ENCODE peak calls at places on chromosomes 6 and 20, in nine cellular contexts. A is body of pancreas, E is adrenal gland, C is PC-9, G is HepG2, Y is lower lobe of right lung, P is BE2C, F is ovary, O is GM23338. L is an unnamed sample.

GRCh38 chr6:166498661-166499349 is 87.7 kb downstream of the RAMACL start:
- DNase-seq in A (no peak), E (no peak), C (no peak), G (no peak), Y (no peak), P (no peak), F (no peak), O (no peak), L (no peak)

GRCh38 chr20:57346477-57346876 is 4.6 kb upstream of the RAE1 start:
- DNase-seq in A (peak; percentile 79), E (peak; percentile 74), C (peak; percentile 73), G (peak; percentile 69), Y (peak; percentile 76), P (peak; percentile 79), F (peak; percentile 61), O (peak; percentile 88), L (no peak)

GRCh38 chr6:4714961-4715501 is 61.2 kb upstream of the CDYL start:
- DNase-seq in A (no peak), E (no peak), C (no peak), G (no peak), Y (no peak), P (no peak), F (no peak), O (no peak), L (no peak)

GRCh38 chr6:348860-349396 is 42.6 kb upstream of the IRF4 start:
- DNase-seq in A (no peak), E (no peak), C (no peak), G (no peak), Y (peak; percentile 48), P (no peak), F (no peak), O (no peak), L (no peak)

GRCh38 chr6:63475707-63476106 is 96.6 kb upstream of the LOC128125822 start:
- DNase-seq in A (no peak), E (no peak), C (no peak), G (peak; percentile 16), Y (no peak), P (no peak), F (no peak), O (peak; percentile 17), L (no peak)

GRCh38 chr20:57266251-57267157 is at the start of gene BMP7:
- DNase-seq in A (no peak), E (no peak), C (no peak), G (no peak), Y (no peak), P (peak; percentile 34), F (no peak), O (peak; percentile 82), L (no peak)

GRCh38 chr6:13987400-13987865 is 62.7 kb downstream of the RNF182 start:
- DNase-seq in A (no peak), E (no peak), C (no peak), G (no peak), Y (no peak), P (no peak), F (no peak), O (no peak), L (no peak)

GRCh38 chr20:4471221-4471620 is 250.5 kb upstream of the PRND start:
- DNase-seq in A (no peak), E (no peak), C (no peak), G (no peak), Y (no peak), P (no peak), F (no peak), O (no peak), L (no peak)

GRCh38 chr6:1394591-1395463 is 5.5 kb downstream of the FOXF2 start:
- DNase-seq in A (no peak), E (no peak), C (no peak), G (no peak), Y (no peak), P (no peak), F (no peak), O (peak; percentile 41), L (no peak)

GRCh38 chr6:42123379-42124103 is 18.9 kb downstream of the C6orf132 start:
- DNase-seq in A (no peak), E (no peak), C (no peak), G (no peak), Y (no peak), P (no peak), F (no peak), O (no peak), L (no peak)

GRCh38 chr20:62280303-62280702 is 22.5 kb upstream of the ADRM1 start:
- DNase-seq in A (no peak), E (no peak), C (no peak), G (no peak), Y (no peak), P (no peak), F (no peak), O (no peak), L (no peak)

GRCh38 chr6:129980821-129981220 is 37.6 kb upstream of the L3MBTL3 start:
- DNase-seq in A (no peak), E (no peak), C (no peak), G (no peak), Y (no peak), P (no peak), F (no peak), O (no peak), L (no peak)

GRCh38 chr20:61520761-61521460 is 268.9 kb downstream of the CDH4 start:
- DNase-seq in A (no peak), E (no peak), C (no peak), G (no peak), Y (no peak), P (no peak), F (no peak), O (no peak), L (no peak)

GRCh38 chr6:40948598-40948997 is 90.4 kb downstream of the UNC5CL start:
- DNase-seq in A (no peak), E (no peak), C (no peak), G (no peak), Y (no peak), P (no peak), F (no peak), O (peak; percentile 21), L (no peak)

GRCh38 chr6:120871416-120872261 is 462.6 kb downstream of the TBC1D32 start:
- DNase-seq in A (no peak), E (no peak), C (no peak), G (no peak), Y (no peak), P (peak; percentile 53), F (no peak), O (peak; percentile 26), L (peak; percentile 54)

GRCh38 chr6:7401103-7401502 is 11.5 kb downstream of the RIOK1 start:
- DNase-seq in A (no peak), E (no peak), C (no peak), G (no peak), Y (no peak), P (no peak), F (no peak), O (no peak), L (no peak)

GRCh38 chr20:56400001-56400640 is 7.7 kb downstream of the CSTF1 start:
- DNase-seq in A (peak; percentile 47), E (peak; percentile 46), C (no peak), G (peak; percentile 76), Y (no peak), P (peak; percentile 63), F (no peak), O (peak; percentile 79), L (no peak)

GRCh38 chr6:38212579-38212978 is 393.1 kb downstream of the ZFAND3 start:
- DNase-seq in A (no peak), E (no peak), C (peak; percentile 38), G (no peak), Y (no peak), P (peak; percentile 41), F (peak; percentile 21), O (peak; percentile 45), L (no peak)

GRCh38 chr6:5135783-5136376 is 50.7 kb downstream of the PPP1R3G start:
- DNase-seq in A (no peak), E (no peak), C (no peak), G (peak; percentile 48), Y (no peak), P (peak; percentile 45), F (no peak), O (peak; percentile 86), L (no peak)

GRCh38 chr6:163352011-163352685 is 62.4 kb upstream of the QKI start:
- DNase-seq in A (no peak), E (no peak), C (peak; percentile 87), G (no peak), Y (no peak), P (no peak), F (no peak), O (no peak), L (no peak)

GRCh38 chr6:21305827-21306469 is 287.6 kb upstream of the SOX4 start:
- DNase-seq in A (no peak), E (no peak), C (peak; percentile 50), G (peak; percentile 70), Y (no peak), P (no peak), F (no peak), O (no peak), L (no peak)
- TF ChIP-seq CTCF in A (no peak), E (no peak), C (no peak), G (peak; percentile 43), Y (peak; percentile 10), P (peak; percentile 37), F (no peak), O (peak; percentile 9), L (no peak)

GRCh38 chr20:45545754-45546453 is 1.3 kb downstream of the EPPIN start:
- DNase-seq in A (no peak), E (no peak), C (no peak), G (peak; percentile 48), Y (no peak), P (no peak), F (no peak), O (peak; percentile 82), L (no peak)
- H3K27me3 ChIP-seq in A (no peaks in the 10 kb centered on the region), E (peaks cover 10% of the 10 kb centered on the region), C (no peaks in the 10 kb centered on the region), G (peaks cover 2% of the 10 kb centered on the region), Y (peaks cover 3% of the 10 kb centered on the region), P (no peaks in the 10 kb centered on the region), F (no peaks in the 10 kb centered on the region), O (no peaks in the 10 kb centered on the region), L (peaks cover 6% of the 10 kb centered on the region)

DNA sequence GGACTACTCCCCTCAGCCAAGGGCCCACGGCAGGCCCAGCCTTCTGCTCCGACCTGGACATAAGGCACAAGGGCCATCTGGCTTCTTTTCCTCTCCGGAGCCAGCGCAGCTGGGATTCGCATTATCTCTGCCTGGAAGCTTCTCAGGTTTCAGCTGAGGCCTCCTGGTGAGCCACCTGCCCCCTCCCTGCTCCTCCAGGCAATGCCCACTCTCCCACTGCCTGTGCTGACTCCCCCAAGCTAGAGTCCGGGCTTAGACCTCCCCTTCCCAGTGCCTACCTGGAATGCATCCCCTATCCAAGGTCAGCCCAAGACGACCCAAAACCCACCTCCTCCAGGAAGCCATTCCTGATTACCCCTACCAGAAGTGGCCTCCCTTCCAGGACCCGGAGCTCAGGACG is 60.7 kb downstream of the EZR start:
- DNase-seq in A (no peak), E (no peak), C (no peak), G (no peak), Y (no peak), P (peak; percentile 93), F (no peak), O (peak; percentile 72), L (no peak)
- H3K4me1 ChIP-seq in A (peaks cover 9% of the 10 kb centered on the region), E (peaks cover 6% of the 10 kb centered on the region), C (peaks cover 12% of the 10 kb centered on the region), G (peaks cover 11% of the 10 kb centered on the region), Y (no peaks in the 10 kb centered on the region), P (peaks cover 31% of the 10 kb centered on the region), F (no peaks in the 10 kb centered on the region), O (peaks cover 15% of the 10 kb centered on the region), L (no peaks in the 10 kb centered on the region)

GRCh38 chr20:9215539-9215938 is 146.7 kb downstream of the PLCB4 start:
- DNase-seq in A (no peak), E (no peak), C (no peak), G (peak; percentile 41), Y (no peak), P (no peak), F (no peak), O (peak; percentile 61), L (no peak)
- TF ChIP-seq CTCF in A (no peak), E (peak; percentile 40), C (peak; percentile 54), G (peak; percentile 47), Y (peak; percentile 11), P (peak; percentile 58), F (no peak), O (peak; percentile 65), L (no peak)

L was measured in tibial artery.